ENCODE peak calls at places on chromosome 2, in six cellular contexts. One of them, this sample, is unnamed.

GRCh38 chr2:171956135-171956830 is 34.0 kb downstream of the HAT1 start:
- DNase-seq in H1: no peak
- DNase-seq in mesenchymal stem cell: peak; percentile 23
- DNase-seq in IMR-90: no peak
- DNase-seq in trophoblast cell: no peak
- DNase-seq in neuronal stem cell: no peak
- DNase-seq in this sample: no peak

GRCh38 chr2:191677091-191677645 is 768 bp upstream of the NABP1 start:
- DNase-seq in mesenchymal stem cell: peak; percentile 92
- DNase-seq in H1: no peak
- DNase-seq in trophoblast cell: peak; percentile 72
- DNase-seq in IMR-90: peak; percentile 93
- DNase-seq in neuronal stem cell: no peak
- DNase-seq in this sample: no peak

GRCh38 chr2:128134573-128134972 is 43.6 kb downstream of the UGGT1 start:
- DNase-seq in mesenchymal stem cell: no peak
- DNase-seq in H1: no peak
- DNase-seq in neuronal stem cell: no peak
- DNase-seq in trophoblast cell: no peak
- DNase-seq in IMR-90: peak; percentile 34
- DNase-seq in this sample: no peak

GRCh38 chr2:7950035-7950612 is 731.7 kb upstream of the ID2 start:
- DNase-seq in mesenchymal stem cell: no peak
- DNase-seq in neuronal stem cell: no peak
- DNase-seq in IMR-90: no peak
- DNase-seq in trophoblast cell: no peak
- DNase-seq in H1: no peak
- DNase-seq in this sample: no peak

GRCh38 chr2:179440642-179441251 is 176.1 kb upstream of the SESTD1 start:
- DNase-seq in mesenchymal stem cell: peak; percentile 50
- DNase-seq in IMR-90: peak; percentile 26
- DNase-seq in trophoblast cell: peak; percentile 4
- DNase-seq in neuronal stem cell: no peak
- DNase-seq in H1: no peak
- DNase-seq in this sample: no peak

GRCh38 chr2:189440644-189440946 is 679 bp upstream of the WDR75 start:
- DNase-seq in neuronal stem cell: no peak
- DNase-seq in H1: no peak
- DNase-seq in trophoblast cell: no peak
- DNase-seq in mesenchymal stem cell: no peak
- DNase-seq in IMR-90: no peak
- DNase-seq in this sample: no peak

GRCh38 chr2:942775-943460 is 7.7 kb upstream of the SNTG2 start:
- DNase-seq in H1: no peak
- DNase-seq in IMR-90: no peak
- DNase-seq in neuronal stem cell: no peak
- DNase-seq in trophoblast cell: no peak
- DNase-seq in mesenchymal stem cell: no peak
- DNase-seq in this sample: no peak

GRCh38 chr2:106144621-106145331 is 49.3 kb downstream of the UXS1 start:
- DNase-seq in H1: no peak
- DNase-seq in IMR-90: no peak
- DNase-seq in neuronal stem cell: no peak
- DNase-seq in mesenchymal stem cell: no peak
- DNase-seq in trophoblast cell: no peak
- DNase-seq in this sample: no peak

GRCh38 chr2:17635007-17635406 is 94.5 kb downstream of the VSNL1 start:
- DNase-seq in mesenchymal stem cell: no peak
- DNase-seq in IMR-90: no peak
- DNase-seq in trophoblast cell: no peak
- DNase-seq in neuronal stem cell: no peak
- DNase-seq in H1: no peak
- DNase-seq in this sample: no peak

GRCh38 chr2:30747206-30747605 is 60.0 kb downstream of the CAPN13 start:
- DNase-seq in mesenchymal stem cell: no peak
- DNase-seq in H1: no peak
- DNase-seq in IMR-90: no peak
- DNase-seq in neuronal stem cell: no peak
- DNase-seq in trophoblast cell: no peak
- DNase-seq in this sample: no peak

GRCh38 chr2:99651930-99652670 is 162.3 kb upstream of the REV1 start:
- DNase-seq in neuronal stem cell: no peak
- DNase-seq in trophoblast cell: no peak
- DNase-seq in mesenchymal stem cell: peak; percentile 45
- DNase-seq in H1: no peak
- DNase-seq in IMR-90: peak; percentile 75
- DNase-seq in this sample: no peak

GRCh38 chr2:86054539-86055082 is 51.1 kb downstream of the POLR1A start:
- DNase-seq in trophoblast cell: no peak
- DNase-seq in neuronal stem cell: no peak
- DNase-seq in IMR-90: peak; percentile 52
- DNase-seq in mesenchymal stem cell: no peak
- DNase-seq in H1: no peak
- DNase-seq in this sample: peak; percentile 3

GRCh38 chr2:229376866-229377265 is 105.8 kb upstream of the PID1 start:
- DNase-seq in mesenchymal stem cell: no peak
- DNase-seq in H1: no peak
- DNase-seq in IMR-90: no peak
- DNase-seq in trophoblast cell: peak; percentile 14
- DNase-seq in neuronal stem cell: no peak
- DNase-seq in this sample: no peak

GRCh38 chr2:140178224-140178623 is 1398.0 kb upstream of the NXPH2 start:
- DNase-seq in neuronal stem cell: no peak
- DNase-seq in IMR-90: no peak
- DNase-seq in mesenchymal stem cell: no peak
- DNase-seq in trophoblast cell: no peak
- DNase-seq in H1: no peak
- DNase-seq in this sample: no peak

GRCh38 chr2:132274000-132274399 is 112.2 kb upstream of the ANKRD30BL start:
- DNase-seq in H1: no peak
- DNase-seq in IMR-90: no peak
- DNase-seq in neuronal stem cell: no peak
- DNase-seq in mesenchymal stem cell: no peak
- DNase-seq in trophoblast cell: no peak
- DNase-seq in this sample: no peak

GRCh38 chr2:128472789-128473174 is 154.1 kb upstream of the HS6ST1 start:
- DNase-seq in IMR-90: peak; percentile 35
- DNase-seq in mesenchymal stem cell: peak; percentile 14
- DNase-seq in neuronal stem cell: no peak
- DNase-seq in trophoblast cell: no peak
- DNase-seq in H1: no peak
- DNase-seq in this sample: no peak

GRCh38 chr2:121089005-121089510 is 195.9 kb downstream of the TFCP2L1 start:
- DNase-seq in trophoblast cell: no peak
- DNase-seq in mesenchymal stem cell: no peak
- DNase-seq in IMR-90: no peak
- DNase-seq in H1: no peak
- DNase-seq in neuronal stem cell: no peak
- DNase-seq in this sample: no peak

GRCh38 chr2:49153231-49153630 is 1.1 kb downstream of the FSHR start:
- DNase-seq in trophoblast cell: no peak
- DNase-seq in neuronal stem cell: no peak
- DNase-seq in H1: no peak
- DNase-seq in mesenchymal stem cell: no peak
- DNase-seq in IMR-90: no peak
- DNase-seq in this sample: no peak

GRCh38 chr2:176581557-176582150 is 312.4 kb downstream of the MTX2 start:
- DNase-seq in neuronal stem cell: no peak
- DNase-seq in trophoblast cell: peak; percentile 15
- DNase-seq in mesenchymal stem cell: no peak
- DNase-seq in IMR-90: no peak
- DNase-seq in H1: no peak
- DNase-seq in this sample: no peak

GRCh38 chr2:176582990-176583481 is 313.8 kb downstream of the MTX2 start:
- DNase-seq in mesenchymal stem cell: peak; percentile 91
- DNase-seq in neuronal stem cell: no peak
- DNase-seq in H1: no peak
- DNase-seq in IMR-90: peak; percentile 97
- DNase-seq in trophoblast cell: peak; percentile 16
- DNase-seq in this sample: no peak

GRCh38 chr2:176583530-176584101 is 314.4 kb downstream of the MTX2 start:
- DNase-seq in IMR-90: peak; percentile 31
- DNase-seq in mesenchymal stem cell: peak; percentile 48
- DNase-seq in neuronal stem cell: no peak
- DNase-seq in trophoblast cell: no peak
- DNase-seq in H1: no peak
- DNase-seq in this sample: no peak

GRCh38 chr2:176584333-176584732 is 315.1 kb downstream of the MTX2 start:
- DNase-seq in trophoblast cell: no peak
- DNase-seq in IMR-90: peak; percentile 66
- DNase-seq in H1: no peak
- DNase-seq in neuronal stem cell: no peak
- DNase-seq in mesenchymal stem cell: peak; percentile 43
- DNase-seq in this sample: no peak

GRCh38 chr2:176582183-176582582 is 312.9 kb downstream of the MTX2 start:
- DNase-seq in trophoblast cell: no peak
- DNase-seq in neuronal stem cell: no peak
- DNase-seq in H1: no peak
- DNase-seq in IMR-90: no peak
- DNase-seq in mesenchymal stem cell: no peak
- DNase-seq in this sample: no peak
- H3K27me3 ChIP-seq in trophoblast cell: no peaks in the 10 kb centered on the region
- H3K27me3 ChIP-seq in neuronal stem cell: no peaks in the 10 kb centered on the region
- H3K27me3 ChIP-seq in H1: no peaks in the 10 kb centered on the region
- H3K27me3 ChIP-seq in IMR-90: no peaks in the 10 kb centered on the region
- H3K27me3 ChIP-seq in mesenchymal stem cell: no peaks in the 10 kb centered on the region
- H3K27me3 ChIP-seq in this sample: no peaks in the 10 kb centered on the region

DNA sequence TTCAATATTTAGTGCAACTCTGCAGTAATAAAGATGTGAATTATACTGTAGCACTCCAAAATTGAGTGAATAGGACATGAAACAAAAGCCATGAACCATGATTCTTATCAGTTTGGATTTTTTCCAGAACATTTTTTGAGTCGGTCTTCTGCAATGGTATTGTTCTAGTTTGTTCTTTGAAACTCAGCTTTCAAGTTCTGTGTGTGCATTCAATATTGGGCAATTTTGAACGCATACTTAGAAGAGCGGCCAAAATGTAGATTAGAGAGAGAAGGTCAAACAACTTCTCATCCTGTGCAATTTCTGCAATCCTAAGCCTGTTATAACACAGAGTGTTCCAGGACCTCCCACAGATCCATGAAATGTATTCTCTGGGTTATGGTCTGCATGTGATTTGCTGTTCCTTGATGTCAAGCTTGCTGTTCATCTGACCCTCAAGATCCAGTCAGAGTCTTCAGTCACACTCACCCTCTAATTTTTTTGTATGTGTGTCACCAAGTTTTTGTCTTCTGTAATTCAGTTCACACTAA is 48.3 kb downstream of the TSPYL6 start:
- DNase-seq in trophoblast cell: no peak
- DNase-seq in H1: no peak
- DNase-seq in IMR-90: peak; percentile 12
- DNase-seq in neuronal stem cell: no peak
- DNase-seq in mesenchymal stem cell: peak; percentile 52
- DNase-seq in this sample: no peak
- H3K14ac ChIP-seq in trophoblast cell: no peak overlapping the region
- H3K14ac ChIP-seq in H1: no peak overlapping the region
- H3K14ac ChIP-seq in IMR-90: peak overlapping the region; percentile 54
- H3K14ac ChIP-seq in neuronal stem cell: no peak overlapping the region
- H3K14ac ChIP-seq in mesenchymal stem cell: no peak overlapping the region
- H3K14ac ChIP-seq in this sample: no peak overlapping the region

GRCh38 chr2:37877457-37878315 is 47.4 kb upstream of the RMDN2 start:
- DNase-seq in H1: no peak
- DNase-seq in neuronal stem cell: peak; percentile 65
- DNase-seq in mesenchymal stem cell: peak; percentile 75
- DNase-seq in IMR-90: peak; percentile 68
- DNase-seq in trophoblast cell: peak; percentile 32
- DNase-seq in this sample: no peak

GRCh38 chr2:37881397-37881796 is 43.7 kb upstream of the RMDN2 start:
- DNase-seq in IMR-90: no peak
- DNase-seq in neuronal stem cell: no peak
- DNase-seq in trophoblast cell: peak; percentile 53
- DNase-seq in H1: no peak
- DNase-seq in mesenchymal stem cell: no peak
- DNase-seq in this sample: no peak

GRCh38 chr2:37880546-37880945 is 44.5 kb upstream of the RMDN2 start:
- DNase-seq in trophoblast cell: no peak
- DNase-seq in mesenchymal stem cell: no peak
- DNase-seq in neuronal stem cell: no peak
- DNase-seq in H1: no peak
- DNase-seq in IMR-90: no peak
- DNase-seq in this sample: no peak

GRCh38 chr2:37876227-37876626 is 48.9 kb upstream of the RMDN2 start:
- DNase-seq in H1: no peak
- DNase-seq in IMR-90: no peak
- DNase-seq in mesenchymal stem cell: no peak
- DNase-seq in neuronal stem cell: no peak
- DNase-seq in trophoblast cell: no peak
- DNase-seq in this sample: no peak

GRCh38 chr2:37878536-37878935 is 46.6 kb upstream of the RMDN2 start:
- DNase-seq in neuronal stem cell: no peak
- DNase-seq in IMR-90: no peak
- DNase-seq in H1: no peak
- DNase-seq in trophoblast cell: no peak
- DNase-seq in mesenchymal stem cell: no peak
- DNase-seq in this sample: no peak
- H3K27me3 ChIP-seq in neuronal stem cell: peaks cover 7% of the 10 kb centered on the region
- H3K27me3 ChIP-seq in IMR-90: peaks cover 6% of the 10 kb centered on the region
- H3K27me3 ChIP-seq in H1: no peaks in the 10 kb centered on the region
- H3K27me3 ChIP-seq in trophoblast cell: no peaks in the 10 kb centered on the region
- H3K27me3 ChIP-seq in mesenchymal stem cell: peaks cover 6% of the 10 kb centered on the region
- H3K27me3 ChIP-seq in this sample: no peaks in the 10 kb centered on the region

GRCh38 chr2:22175002-22175401 is 1051.2 kb downstream of the TDRD15 start:
- DNase-seq in neuronal stem cell: no peak
- DNase-seq in IMR-90: no peak
- DNase-seq in H1: no peak
- DNase-seq in trophoblast cell: no peak
- DNase-seq in mesenchymal stem cell: no peak
- DNase-seq in this sample: no peak
- H3K14ac ChIP-seq in neuronal stem cell: no peak overlapping the region
- H3K14ac ChIP-seq in IMR-90: no peak overlapping the region
- H3K14ac ChIP-seq in H1: no peak overlapping the region
- H3K14ac ChIP-seq in trophoblast cell: no peak overlapping the region
- H3K14ac ChIP-seq in mesenchymal stem cell: no peak overlapping the region
- H3K14ac ChIP-seq in this sample: no peak overlapping the region

This sample was measured in H9.